ENCODE peak calls at places on chromosomes 6 and 20, in nine cellular contexts. A is activated CD8-positive, alpha-beta memory T cell treated with anti-CD3 and anti-CD28 coated beads, Interleukin-2, amount 50 U/mL, for 4 hours; Z is retinal pigment epithelial cell; T is activated gamma-delta T cell; B is naive thymus-derived CD8-positive, alpha-beta T cell; R is stimulated activated CD8-positive, alpha-beta memory T cell treated with anti-CD3 and anti-CD28 coated beads, Interleukin-4, amount 100 ng/mL, for 1 hour; W is upper lobe of right lung; E is T-helper 1 cell; Q is Daoy. G is an unnamed sample.

GRCh38 chr6:26026833-26027490 is 60.3 kb upstream of the HFE start:
- DNase-seq in A (peak), Z (no peak), T (peak), B (peak), R (peak), W (peak), E (peak), Q (peak), G (peak)

GRCh38 chr6:112016335-112016734 is 37.6 kb upstream of the CCN6 start:
- DNase-seq in A (no peak), Z (no peak), T (no peak), B (no peak), R (no peak), W (no peak), E (no peak), Q (peak), G (no peak)

GRCh38 chr6:138211048-138211581 is 7.2 kb downstream of the PBOV1 start:
- DNase-seq in A (no peak), Z (no peak), T (no peak), B (no peak), R (no peak), W (no peak), E (no peak), Q (no peak), G (no peak)

GRCh38 chr6:42391441-42391840 is 60.3 kb downstream of the TRERF1 start:
- DNase-seq in A (no peak), Z (no peak), T (no peak), B (no peak), R (no peak), W (no peak), E (no peak), Q (no peak), G (no peak)

GRCh38 chr6:42013134-42013516 is 37.2 kb upstream of the TAF8 start:
- DNase-seq in A (no peak), Z (no peak), T (no peak), B (no peak), R (no peak), W (no peak), E (peak), Q (no peak), G (no peak)

GRCh38 chr20:48697845-48698491 is 129.8 kb downstream of the PREX1 start:
- DNase-seq in A (no peak), Z (peak), T (no peak), B (no peak), R (no peak), W (peak), E (no peak), Q (peak), G (peak)

GRCh38 chr6:170583736-170584180 is 679 bp downstream of the PDCD2 start:
- DNase-seq in A (no peak), Z (no peak), T (no peak), B (no peak), R (no peak), W (no peak), E (no peak), Q (no peak), G (no peak)

GRCh38 chr6:13591205-13591921 is 17.0 kb downstream of the SIRT5 start:
- DNase-seq in A (no peak), Z (no peak), T (no peak), B (no peak), R (no peak), W (no peak), E (no peak), Q (no peak), G (no peak)

GRCh38 chr20:57498425-57499400 is 26.2 kb downstream of the CTCFL start:
- DNase-seq in A (peak), Z (no peak), T (no peak), B (peak), R (no peak), W (no peak), E (peak), Q (peak), G (no peak)

GRCh38 chr20:59148713-59149493 is 14.7 kb upstream of the ZNF831 start:
- DNase-seq in A (no peak), Z (no peak), T (no peak), B (no peak), R (no peak), W (no peak), E (peak), Q (no peak), G (peak)

GRCh38 chr6:9657994-9658393 is 756.9 kb downstream of the TFAP2A start:
- DNase-seq in A (no peak), Z (no peak), T (no peak), B (no peak), R (no peak), W (no peak), E (no peak), Q (peak), G (no peak)

GRCh38 chr6:164308339-164308738 is 893.8 kb downstream of the QKI start:
- DNase-seq in A (no peak), Z (no peak), T (no peak), B (no peak), R (no peak), W (no peak), E (no peak), Q (no peak), G (no peak)

GRCh38 chr20:57801046-57801445 is 91.2 kb upstream of the PMEPA1 start:
- DNase-seq in A (no peak), Z (no peak), T (no peak), B (no peak), R (no peak), W (no peak), E (no peak), Q (no peak), G (no peak)

GRCh38 chr20:54174452-54175175 is 828 bp upstream of the CYP24A1 start:
- DNase-seq in A (no peak), Z (no peak), T (no peak), B (no peak), R (no peak), W (no peak), E (no peak), Q (no peak), G (no peak)

GRCh38 chr6:137259349-137259748 is 40.2 kb upstream of the IFNGR1 start:
- DNase-seq in A (no peak), Z (no peak), T (no peak), B (no peak), R (no peak), W (no peak), E (no peak), Q (peak), G (no peak)

GRCh38 chr6:47603995-47604394 is 94.4 kb upstream of the ADGRF4 start:
- DNase-seq in A (no peak), Z (peak), T (no peak), B (no peak), R (no peak), W (no peak), E (no peak), Q (no peak), G (no peak)

GRCh38 chr6:19336579-19336978 is 500.6 kb upstream of the ID4 start:
- DNase-seq in A (no peak), Z (no peak), T (no peak), B (no peak), R (no peak), W (no peak), E (no peak), Q (no peak), G (no peak)

GRCh38 chr6:136225496-136225895 is 24.6 kb downstream of the MTFR2 start:
- DNase-seq in A (peak), Z (no peak), T (no peak), B (no peak), R (no peak), W (no peak), E (no peak), Q (peak), G (no peak)

GRCh38 chr6:2853766-2854393 is 12.2 kb upstream of the SERPINB1 start:
- DNase-seq in A (peak), Z (no peak), T (no peak), B (peak), R (peak), W (no peak), E (peak), Q (peak), G (no peak)

G was measured in spleen.